ENCODE peak calls at places on chromosome 19, in eight cellular contexts. L is breast epithelium, P is kidney, Q is left ventricle myocardium inferior, Z is uterus, H is heart right ventricle, J is colonic mucosa, R is transverse colon. M is an unnamed sample.

GRCh38 chr19:17114414-17114831 is 38.8 kb downstream of the MYO9B start:
- DNase-seq in P (no peak), Z (no peak), Q (no peak), J (no peak), R (no peak), L (peak), H (no peak), M (no peak)

GRCh38 chr19:38003427-38004099 is 96.6 kb downstream of the SIPA1L3 start:
- DNase-seq in L (peak), Q (peak), P (peak), H (peak), J (peak), R (peak), Z (peak), M (peak)

GRCh38 chr19:22422220-22422619 is at the start of gene ZNF98:
- DNase-seq in R (peak), Q (peak), H (peak), L (peak), Z (peak), P (no peak), J (no peak), M (no peak)

GRCh38 chr19:33446156-33446917 is 72.8 kb downstream of the CEBPG start:
- DNase-seq in R (no peak), H (no peak), Q (peak), L (no peak), J (no peak), Z (no peak), P (peak), M (no peak)

GRCh38 chr19:3304871-3305423 is 61.4 kb upstream of the NFIC start:
- DNase-seq in L (peak), H (peak), J (peak), Z (peak), R (peak), Q (peak), P (peak), M (no peak)

GRCh38 chr19:14023404-14024235 is 4.3 kb upstream of the RLN3 start:
- DNase-seq in L (no peak), J (peak), Q (peak), H (no peak), Z (no peak), P (peak), R (peak), M (no peak)

GRCh38 chr19:1177322-1178114 is 3.5 kb upstream of the SBNO2 start:
- DNase-seq in Z (peak), P (peak), Q (no peak), J (no peak), L (no peak), R (no peak), H (no peak), M (peak)

GRCh38 chr19:17202249-17202648 is 12.9 kb upstream of the USE1 start:
- DNase-seq in L (no peak), H (no peak), Z (no peak), J (no peak), P (peak), Q (no peak), R (no peak), M (no peak)

GRCh38 chr19:8491574-8491973 is 10.9 kb downstream of the PRAM1 start:
- DNase-seq in L (no peak), P (peak), H (no peak), Q (no peak), J (no peak), R (no peak), Z (no peak), M (no peak)

GRCh38 chr19:19606021-19606420 is 12.5 kb downstream of the PBX4 start:
- DNase-seq in Q (no peak), L (no peak), P (no peak), Z (no peak), H (no peak), R (peak), J (peak), M (no peak)

GRCh38 chr19:944663-945241 is 18.9 kb downstream of the ARID3A start:
- DNase-seq in R (peak), L (no peak), P (peak), H (no peak), Z (no peak), J (no peak), Q (no peak), M (no peak)

GRCh38 chr19:17454579-17454978 is 6.1 kb upstream of the TMEM221 start:
- DNase-seq in Z (no peak), H (no peak), R (no peak), L (no peak), J (no peak), Q (no peak), P (no peak), M (no peak)

GRCh38 chr19:58582985-58583384 is 9.8 kb upstream of the MZF1 start:
- DNase-seq in Z (no peak), R (no peak), H (no peak), J (no peak), Q (no peak), P (peak), L (no peak), M (peak)

GRCh38 chr19:47651691-47652090 is 42.8 kb downstream of the BICRA start:
- DNase-seq in J (no peak), Z (no peak), H (no peak), P (no peak), L (no peak), R (no peak), Q (no peak), M (no peak)

GRCh38 chr19:32558607-32559228 is 22.3 kb upstream of the PDCD5 start:
- DNase-seq in P (no peak), Z (no peak), H (no peak), J (no peak), L (no peak), Q (no peak), R (no peak), M (peak)

GRCh38 chr19:2050349-2050990 is 574 bp downstream of the MKNK2 start:
- DNase-seq in H (no peak), Z (no peak), L (no peak), Q (no peak), J (no peak), R (no peak), P (no peak), M (peak)

GRCh38 chr19:41433171-41433570 is 6.0 kb upstream of the B3GNT8 start:
- DNase-seq in L (no peak), Z (no peak), H (no peak), Q (no peak), P (peak), J (no peak), R (no peak), M (no peak)

GRCh38 chr19:45809643-45810159 is 5.4 kb downstream of the RSPH6A start:
- DNase-seq in Z (no peak), J (no peak), P (no peak), H (no peak), Q (no peak), R (no peak), L (no peak), M (no peak)

GRCh38 chr19:1507192-1507660 is 5.6 kb downstream of the ADAMTSL5 start:
- DNase-seq in L (no peak), H (no peak), Z (no peak), J (no peak), Q (no peak), R (no peak), P (peak), M (no peak)

GRCh38 chr19:49866933-49867782 is at the start of gene PNKP:
- DNase-seq in H (peak), P (peak), R (peak), L (peak), Z (peak), Q (peak), J (peak), M (peak)
- TF ChIP-seq CTCF in H (no peak), P (peak), R (no peak), L (no peak), Z (no peak), Q (no peak), J (no peak), M (no peak)

GRCh38 chr19:39996811-39997594 is at the start of gene ZNF546:
- DNase-seq in L (peak), H (peak), Z (peak), P (peak), J (peak), Q (peak), R (peak), M (peak)
- H3K27ac ChIP-seq in L (peak), H (peak), Z (peak), P (peak), J (peak), Q (peak), R (peak), M (peak)

GRCh38 chr19:16087940-16088339 is 11.6 kb downstream of the TPM4 start:
- DNase-seq in L (no peak), J (no peak), R (no peak), Q (no peak), P (peak), H (no peak), Z (no peak), M (no peak)
- TF ChIP-seq CTCF in L (no peak), J (no peak), R (no peak), Q (no peak), P (no peak), H (no peak), Z (no peak), M (no peak)

GRCh38 chr19:51696606-51697005 is 3.5 kb downstream of the SPACA6 start:
- DNase-seq in L (no peak), P (no peak), R (no peak), Q (no peak), Z (no peak), J (no peak), H (no peak), M (no peak)
- H3K27ac ChIP-seq in L (no peak), P (no peak), R (no peak), Q (no peak), Z (no peak), J (no peak), H (no peak), M (no peak)

GRCh38 chr19:30563691-30564090 is 191.5 kb downstream of the ZNF536 start:
- DNase-seq in P (no peak), H (no peak), Z (no peak), L (no peak), J (no peak), Q (no peak), R (no peak), M (no peak)
- TF ChIP-seq CTCF in P (no peak), H (no peak), Z (no peak), L (no peak), J (no peak), Q (no peak), R (no peak), M (no peak)

GRCh38 chr19:34994643-34995471 is 5.3 kb upstream of the GRAMD1A start:
- DNase-seq in Z (no peak), P (peak), J (peak), R (peak), L (no peak), H (no peak), Q (no peak), M (no peak)

GRCh38 chr19:34995551-34995950 is 4.6 kb upstream of the GRAMD1A start:
- DNase-seq in P (no peak), Z (no peak), H (no peak), J (peak), Q (no peak), R (no peak), L (no peak), M (no peak)

GRCh38 chr19:34991542-34992333 is 8.4 kb upstream of the GRAMD1A start:
- DNase-seq in P (peak), L (no peak), J (no peak), R (no peak), Q (no peak), H (no peak), Z (no peak), M (no peak)

GRCh38 chr19:34996978-34997640 is 3.0 kb upstream of the GRAMD1A start:
- DNase-seq in Z (no peak), R (no peak), L (no peak), J (no peak), Q (no peak), H (no peak), P (peak), M (no peak)

DNA sequence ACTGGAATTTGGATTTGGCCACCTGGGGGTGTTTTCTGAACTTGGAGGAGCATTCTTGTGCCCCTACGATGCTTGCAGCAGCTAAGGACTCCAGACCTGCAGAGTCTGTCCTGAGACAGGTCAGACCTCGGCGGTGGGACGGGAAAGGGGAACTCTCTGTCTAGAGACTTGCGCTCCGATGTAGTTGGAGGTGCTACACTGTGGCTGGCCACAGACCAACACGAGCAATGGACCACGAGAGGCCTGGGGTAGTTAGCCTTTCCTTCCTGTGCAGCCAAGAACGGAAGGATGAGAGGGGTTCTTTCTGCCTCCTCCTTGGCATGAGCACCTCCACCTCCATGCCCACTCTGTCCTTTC is 5.9 kb upstream of the GRAMD1A start:
- DNase-seq in Z (no peak), P (no peak), J (no peak), Q (no peak), L (no peak), H (no peak), R (no peak), M (no peak)
- H3K27ac ChIP-seq in Z (peak), P (peak), J (peak), Q (peak), L (peak), H (peak), R (peak), M (no peak)

GRCh38 chr19:29476528-29476927 is 49.3 kb upstream of the VSTM2B start:
- DNase-seq in H (no peak), J (no peak), P (no peak), L (no peak), Z (no peak), Q (no peak), R (no peak), M (no peak)

GRCh38 chr19:29480507-29480906 is 45.3 kb upstream of the VSTM2B start:
- DNase-seq in L (no peak), Q (no peak), J (no peak), R (no peak), Z (no peak), P (no peak), H (no peak), M (no peak)

GRCh38 chr19:29479941-29480340 is 45.9 kb upstream of the VSTM2B start:
- DNase-seq in P (no peak), H (no peak), R (no peak), J (no peak), Q (no peak), L (no peak), Z (no peak), M (no peak)

GRCh38 chr19:29477831-29478577 is 47.8 kb upstream of the VSTM2B start:
- DNase-seq in J (no peak), H (no peak), Q (no peak), P (no peak), L (no peak), R (no peak), Z (no peak), M (no peak)

DNA sequence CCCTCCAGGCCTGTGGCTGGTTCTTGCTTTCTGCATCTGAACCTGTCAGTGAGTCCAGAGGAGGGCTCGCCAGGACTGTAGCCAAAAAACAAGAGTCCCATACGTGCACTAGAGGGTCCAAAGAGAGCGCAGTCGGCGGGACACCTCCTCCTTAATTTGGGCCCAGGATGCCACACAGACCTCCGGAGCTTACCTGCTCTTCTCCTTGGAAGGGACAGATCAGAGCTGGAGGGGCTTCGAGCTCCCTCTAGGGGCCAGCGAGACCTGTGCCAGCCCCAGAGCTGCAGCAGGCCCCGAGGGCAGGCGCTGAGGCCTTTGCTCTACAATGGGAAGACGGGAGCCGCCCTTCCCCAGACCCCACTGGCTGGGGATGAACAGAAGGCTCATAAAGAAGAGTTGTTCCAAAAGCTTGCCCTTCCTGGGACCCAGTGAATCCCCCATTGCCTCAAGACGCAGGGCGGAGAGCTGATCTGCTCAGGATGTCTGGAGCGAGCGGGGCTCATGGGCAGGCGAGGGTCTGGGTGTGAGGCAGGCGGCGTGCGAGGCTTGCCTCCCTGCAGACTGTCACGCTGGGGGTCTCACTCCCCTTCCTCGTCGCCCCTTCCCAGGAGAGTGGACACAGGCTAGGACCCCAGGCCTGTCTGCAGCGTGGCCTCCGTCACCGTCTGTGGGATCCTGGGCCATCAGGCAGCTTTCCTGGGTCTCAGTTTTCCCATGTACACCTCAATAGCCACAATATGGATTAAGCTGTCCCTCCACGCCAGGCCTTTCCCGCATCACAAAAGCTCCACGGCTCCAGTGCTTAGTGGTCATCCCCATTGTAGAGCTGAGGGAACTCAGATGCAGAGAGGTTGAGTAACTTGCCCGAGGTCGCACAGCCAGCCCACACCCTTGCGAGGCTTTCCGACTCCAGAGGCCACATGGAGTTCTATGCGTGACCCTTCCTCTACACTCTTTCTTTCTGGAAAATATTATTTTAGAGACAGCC is 46.9 kb upstream of the VSTM2B start:
- DNase-seq in L (no peak), Z (no peak), H (no peak), J (no peak), R (no peak), Q (no peak), P (no peak), M (no peak)
- TF ChIP-seq CTCF in L (no peak), Z (no peak), H (peak), J (no peak), R (no peak), Q (peak), P (no peak), M (no peak)

DNA sequence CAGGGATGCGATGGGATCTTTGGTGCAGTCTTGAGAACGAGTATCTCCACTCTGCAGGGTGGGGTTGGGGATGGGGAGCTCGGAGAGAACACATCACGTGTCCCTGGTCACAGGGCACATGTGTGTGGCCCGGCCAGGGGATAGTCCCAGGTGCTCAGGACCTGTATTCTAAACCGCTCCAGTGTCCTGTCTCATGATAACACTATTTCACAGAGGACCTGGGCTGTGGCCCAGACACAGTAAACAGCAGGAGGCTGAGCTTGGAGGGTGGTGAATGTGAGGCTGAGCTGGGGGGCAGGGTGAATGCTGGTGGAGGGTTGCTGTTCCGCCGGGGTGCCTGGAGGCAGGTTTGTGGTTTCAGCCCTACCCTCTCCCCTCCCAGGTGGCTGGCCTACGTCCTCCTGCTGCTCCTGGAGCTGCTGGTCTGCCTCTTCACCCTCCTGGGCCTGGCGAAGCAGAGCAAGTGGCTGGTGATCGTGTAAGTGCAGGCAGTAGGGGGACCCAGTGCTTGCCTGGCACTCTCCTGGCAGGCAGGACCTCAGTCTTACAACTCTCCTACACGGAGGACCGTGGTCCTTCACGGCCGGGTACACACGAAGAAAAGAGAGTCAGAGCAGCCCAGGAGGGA is 11.1 kb downstream of the TTYH1 start:
- DNase-seq in J (no peak), H (no peak), Z (no peak), Q (no peak), P (peak), R (no peak), L (no peak), M (no peak)
- H3K27ac ChIP-seq in J (no peak), H (no peak), Z (no peak), Q (no peak), P (no peak), R (no peak), L (no peak), M (no peak)

GRCh38 chr19:9945319-9945966 is 9.1 kb upstream of the OLFM2 start:
- DNase-seq in P (peak), L (peak), R (peak), H (peak), Z (peak), Q (peak), J (peak), M (peak)
- TF ChIP-seq CTCF in P (no peak), L (no peak), R (no peak), H (peak), Z (peak), Q (peak), J (no peak), M (no peak)